ENCODE peak calls at places on chromosomes 11 and 22, in seven cellular contexts. One of them, this sample, is unnamed.

GRCh38 chr11:64667154-64667745 is 55.7 kb downstream of the NRXN2 start:
- DNase-seq in NCI-H1436 treated with DMSO at 0.1 percent for 48 hours: no peak
- DNase-seq in NT2/D1: no peak
- DNase-seq in stimulated activated CD8-positive, alpha-beta memory T cell treated with anti-CD3 and anti-CD28 coated beads, Interleukin-4, amount 100 ng/mL, for 4 hours: no peak
- DNase-seq in stimulated activated CD4-positive, alpha-beta T cell treated with anti-CD3 and anti-CD28 coated beads, Interleukin-15, amount 100 ng/mL, for 1 hour: no peak
- DNase-seq in C1 segment of cervical spinal cord: no peak
- DNase-seq in CD8-positive, alpha-beta T cell: no peak
- DNase-seq in this sample: no peak

GRCh38 chr22:30920407-30920806 is 48.2 kb downstream of the MORC2 start:
- DNase-seq in NCI-H1436 treated with DMSO at 0.1 percent for 48 hours: no peak
- DNase-seq in NT2/D1: peak
- DNase-seq in stimulated activated CD8-positive, alpha-beta memory T cell treated with anti-CD3 and anti-CD28 coated beads, Interleukin-4, amount 100 ng/mL, for 4 hours: peak
- DNase-seq in stimulated activated CD4-positive, alpha-beta T cell treated with anti-CD3 and anti-CD28 coated beads, Interleukin-15, amount 100 ng/mL, for 1 hour: peak
- DNase-seq in C1 segment of cervical spinal cord: peak
- DNase-seq in CD8-positive, alpha-beta T cell: peak
- DNase-seq in this sample: peak

GRCh38 chr11:255176-255575 is 18.4 kb downstream of the PSMD13 start:
- DNase-seq in NCI-H1436 treated with DMSO at 0.1 percent for 48 hours: no peak
- DNase-seq in NT2/D1: no peak
- DNase-seq in stimulated activated CD8-positive, alpha-beta memory T cell treated with anti-CD3 and anti-CD28 coated beads, Interleukin-4, amount 100 ng/mL, for 4 hours: no peak
- DNase-seq in stimulated activated CD4-positive, alpha-beta T cell treated with anti-CD3 and anti-CD28 coated beads, Interleukin-15, amount 100 ng/mL, for 1 hour: no peak
- DNase-seq in C1 segment of cervical spinal cord: no peak
- DNase-seq in CD8-positive, alpha-beta T cell: no peak
- DNase-seq in this sample: no peak

GRCh38 chr11:134634897-134635831 is 223.1 kb upstream of the B3GAT1 start:
- DNase-seq in NCI-H1436 treated with DMSO at 0.1 percent for 48 hours: no peak
- DNase-seq in NT2/D1: no peak
- DNase-seq in stimulated activated CD8-positive, alpha-beta memory T cell treated with anti-CD3 and anti-CD28 coated beads, Interleukin-4, amount 100 ng/mL, for 4 hours: no peak
- DNase-seq in stimulated activated CD4-positive, alpha-beta T cell treated with anti-CD3 and anti-CD28 coated beads, Interleukin-15, amount 100 ng/mL, for 1 hour: no peak
- DNase-seq in C1 segment of cervical spinal cord: no peak
- DNase-seq in CD8-positive, alpha-beta T cell: no peak
- DNase-seq in this sample: no peak

GRCh38 chr11:116851631-116852030 is 14.2 kb upstream of the APOA1 start:
- DNase-seq in NCI-H1436 treated with DMSO at 0.1 percent for 48 hours: no peak
- DNase-seq in NT2/D1: no peak
- DNase-seq in stimulated activated CD8-positive, alpha-beta memory T cell treated with anti-CD3 and anti-CD28 coated beads, Interleukin-4, amount 100 ng/mL, for 4 hours: peak
- DNase-seq in stimulated activated CD4-positive, alpha-beta T cell treated with anti-CD3 and anti-CD28 coated beads, Interleukin-15, amount 100 ng/mL, for 1 hour: no peak
- DNase-seq in C1 segment of cervical spinal cord: no peak
- DNase-seq in CD8-positive, alpha-beta T cell: peak
- DNase-seq in this sample: peak

GRCh38 chr11:98365941-98366340 is 654.8 kb upstream of the CNTN5 start:
- DNase-seq in NCI-H1436 treated with DMSO at 0.1 percent for 48 hours: no peak
- DNase-seq in NT2/D1: no peak
- DNase-seq in stimulated activated CD8-positive, alpha-beta memory T cell treated with anti-CD3 and anti-CD28 coated beads, Interleukin-4, amount 100 ng/mL, for 4 hours: no peak
- DNase-seq in stimulated activated CD4-positive, alpha-beta T cell treated with anti-CD3 and anti-CD28 coated beads, Interleukin-15, amount 100 ng/mL, for 1 hour: no peak
- DNase-seq in C1 segment of cervical spinal cord: no peak
- DNase-seq in CD8-positive, alpha-beta T cell: no peak
- DNase-seq in this sample: no peak

GRCh38 chr11:108654994-108655631 is 9.8 kb upstream of the DDX10 start:
- DNase-seq in NCI-H1436 treated with DMSO at 0.1 percent for 48 hours: no peak
- DNase-seq in NT2/D1: no peak
- DNase-seq in stimulated activated CD8-positive, alpha-beta memory T cell treated with anti-CD3 and anti-CD28 coated beads, Interleukin-4, amount 100 ng/mL, for 4 hours: no peak
- DNase-seq in stimulated activated CD4-positive, alpha-beta T cell treated with anti-CD3 and anti-CD28 coated beads, Interleukin-15, amount 100 ng/mL, for 1 hour: no peak
- DNase-seq in C1 segment of cervical spinal cord: no peak
- DNase-seq in CD8-positive, alpha-beta T cell: no peak
- DNase-seq in this sample: no peak

GRCh38 chr11:129319751-129320150 is 55.9 kb upstream of the BARX2 start:
- DNase-seq in NCI-H1436 treated with DMSO at 0.1 percent for 48 hours: no peak
- DNase-seq in NT2/D1: no peak
- DNase-seq in stimulated activated CD8-positive, alpha-beta memory T cell treated with anti-CD3 and anti-CD28 coated beads, Interleukin-4, amount 100 ng/mL, for 4 hours: no peak
- DNase-seq in stimulated activated CD4-positive, alpha-beta T cell treated with anti-CD3 and anti-CD28 coated beads, Interleukin-15, amount 100 ng/mL, for 1 hour: no peak
- DNase-seq in C1 segment of cervical spinal cord: no peak
- DNase-seq in CD8-positive, alpha-beta T cell: no peak
- DNase-seq in this sample: no peak

GRCh38 chr11:64590763-64591221 is at the start of gene SLC22A12:
- DNase-seq in NCI-H1436 treated with DMSO at 0.1 percent for 48 hours: no peak
- DNase-seq in NT2/D1: no peak
- DNase-seq in stimulated activated CD8-positive, alpha-beta memory T cell treated with anti-CD3 and anti-CD28 coated beads, Interleukin-4, amount 100 ng/mL, for 4 hours: no peak
- DNase-seq in stimulated activated CD4-positive, alpha-beta T cell treated with anti-CD3 and anti-CD28 coated beads, Interleukin-15, amount 100 ng/mL, for 1 hour: no peak
- DNase-seq in C1 segment of cervical spinal cord: no peak
- DNase-seq in CD8-positive, alpha-beta T cell: no peak
- DNase-seq in this sample: no peak

GRCh38 chr11:72576661-72577060 is 97.6 kb downstream of the PDE2A start:
- DNase-seq in NCI-H1436 treated with DMSO at 0.1 percent for 48 hours: no peak
- DNase-seq in NT2/D1: no peak
- DNase-seq in stimulated activated CD8-positive, alpha-beta memory T cell treated with anti-CD3 and anti-CD28 coated beads, Interleukin-4, amount 100 ng/mL, for 4 hours: no peak
- DNase-seq in stimulated activated CD4-positive, alpha-beta T cell treated with anti-CD3 and anti-CD28 coated beads, Interleukin-15, amount 100 ng/mL, for 1 hour: no peak
- DNase-seq in C1 segment of cervical spinal cord: no peak
- DNase-seq in CD8-positive, alpha-beta T cell: no peak
- DNase-seq in this sample: no peak

GRCh38 chr11:57792060-57792541 is 30.5 kb downstream of the CTNND1 start:
- DNase-seq in NCI-H1436 treated with DMSO at 0.1 percent for 48 hours: no peak
- DNase-seq in NT2/D1: no peak
- DNase-seq in stimulated activated CD8-positive, alpha-beta memory T cell treated with anti-CD3 and anti-CD28 coated beads, Interleukin-4, amount 100 ng/mL, for 4 hours: peak
- DNase-seq in stimulated activated CD4-positive, alpha-beta T cell treated with anti-CD3 and anti-CD28 coated beads, Interleukin-15, amount 100 ng/mL, for 1 hour: peak
- DNase-seq in C1 segment of cervical spinal cord: peak
- DNase-seq in CD8-positive, alpha-beta T cell: peak
- DNase-seq in this sample: peak

GRCh38 chr22:50269573-50270301 is 443 bp downstream of the MAPK11 start:
- DNase-seq in NCI-H1436 treated with DMSO at 0.1 percent for 48 hours: no peak
- DNase-seq in NT2/D1: no peak
- DNase-seq in stimulated activated CD8-positive, alpha-beta memory T cell treated with anti-CD3 and anti-CD28 coated beads, Interleukin-4, amount 100 ng/mL, for 4 hours: no peak
- DNase-seq in stimulated activated CD4-positive, alpha-beta T cell treated with anti-CD3 and anti-CD28 coated beads, Interleukin-15, amount 100 ng/mL, for 1 hour: no peak
- DNase-seq in C1 segment of cervical spinal cord: no peak
- DNase-seq in CD8-positive, alpha-beta T cell: no peak
- DNase-seq in this sample: no peak